ENCODE peak calls at places on chromosome 12, in five cellular contexts. Q, D, M, B and W are unnamed samples.

GRCh38 chr12:75511116-75512048 is at the start of gene KRR1:
- DNase-seq in Q (peak), D (peak), M (peak), B (peak), W (peak)

GRCh38 chr12:117486840-117487659 is 125.6 kb upstream of the NOS1 start:
- DNase-seq in Q (no peak), D (peak), M (no peak), B (no peak), W (no peak)

GRCh38 chr12:128204725-128205124 is 62.2 kb upstream of the TMEM132C start:
- DNase-seq in Q (no peak), D (no peak), M (no peak), B (no peak), W (no peak)

GRCh38 chr12:112711026-112711425 is 80.5 kb upstream of the RPH3A start:
- DNase-seq in Q (no peak), D (no peak), M (no peak), B (no peak), W (no peak)

GRCh38 chr12:55737581-55738112 is 5.3 kb upstream of the GDF11 start:
- DNase-seq in Q (no peak), D (no peak), M (no peak), B (no peak), W (no peak)

GRCh38 chr12:52020539-52021336 is 14.0 kb downstream of the TAMALIN start:
- DNase-seq in Q (no peak), D (peak), M (peak), B (peak), W (peak)

GRCh38 chr12:2258035-2258434 is 205.2 kb downstream of the CACNA1C start:
- DNase-seq in Q (no peak), D (peak), M (no peak), B (no peak), W (no peak)

GRCh38 chr12:116303929-116304328 is 26.4 kb upstream of the MED13L start:
- DNase-seq in Q (no peak), D (peak), M (no peak), B (no peak), W (no peak)

GRCh38 chr12:102885043-102885932 is 31.8 kb downstream of the PAH start:
- DNase-seq in Q (no peak), D (no peak), M (no peak), B (no peak), W (no peak)

GRCh38 chr12:69046372-69046771 is 113.4 kb upstream of the CPM start:
- DNase-seq in Q (no peak), D (no peak), M (no peak), B (no peak), W (no peak)

GRCh38 chr12:56230449-56231183 is 765 bp downstream of the SLC39A5 start:
- DNase-seq in Q (no peak), D (no peak), M (no peak), B (peak), W (no peak)

GRCh38 chr12:12975322-12976077 is 23.5 kb upstream of the GPRC5D start:
- DNase-seq in Q (no peak), D (peak), M (no peak), B (peak), W (peak)

GRCh38 chr12:69500631-69501030 is 30.4 kb downstream of the FRS2 start:
- DNase-seq in Q (no peak), D (peak), M (no peak), B (no peak), W (no peak)

GRCh38 chr12:113203852-113204760 is 17.2 kb upstream of the TPCN1 start:
- DNase-seq in Q (no peak), D (no peak), M (no peak), B (no peak), W (no peak)

GRCh38 chr12:95371571-95371970 is 102.4 kb upstream of the METAP2 start:
- DNase-seq in Q (no peak), D (peak), M (no peak), B (no peak), W (no peak)

GRCh38 chr12:70245458-70245857 is 2.2 kb downstream of the CNOT2 start:
- DNase-seq in Q (no peak), D (no peak), M (no peak), B (no peak), W (no peak)

GRCh38 chr12:30152705-30153104 is 369.0 kb upstream of the TMTC1 start:
- DNase-seq in Q (no peak), D (no peak), M (no peak), B (no peak), W (no peak)

GRCh38 chr12:110282956-110283817 is 2.1 kb downstream of the ATP2A2 start:
- DNase-seq in Q (peak), D (no peak), M (no peak), B (no peak), W (no peak)

GRCh38 chr12:52022841-52023181 is 16.1 kb downstream of the TAMALIN start:
- DNase-seq in Q (no peak), D (no peak), M (no peak), B (no peak), W (no peak)

GRCh38 chr12:47219243-47219642 is 139.5 kb upstream of the AMIGO2 start:
- DNase-seq in Q (no peak), D (no peak), M (no peak), B (no peak), W (no peak)

GRCh38 chr12:27657296-27657695 is 39.0 kb upstream of the REP15 start:
- DNase-seq in Q (no peak), D (no peak), M (no peak), B (no peak), W (no peak)

GRCh38 chr12:26247873-26248272 is 52.5 kb downstream of the SSPN start:
- DNase-seq in Q (no peak), D (no peak), M (no peak), B (no peak), W (no peak)

GRCh38 chr12:98151984-98152383 is 363.4 kb upstream of the TMPO start:
- DNase-seq in Q (no peak), D (no peak), M (no peak), B (no peak), W (no peak)

GRCh38 chr12:104596128-104596799 is 139.5 kb downstream of the CHST11 start:
- DNase-seq in Q (no peak), D (peak), M (no peak), B (no peak), W (no peak)

GRCh38 chr12:117514016-117514415 is 152.6 kb upstream of the NOS1 start:
- DNase-seq in Q (peak), D (no peak), M (no peak), B (no peak), W (no peak)

GRCh38 chr12:121812921-121813896 is 9.4 kb downstream of the SETD1B start:
- DNase-seq in Q (no peak), D (no peak), M (no peak), B (no peak), W (no peak)

GRCh38 chr12:124686885-124687694 is 119.7 kb upstream of the NCOR2 start:
- DNase-seq in Q (no peak), D (no peak), M (no peak), B (no peak), W (no peak)

GRCh38 chr12:31715283-31715825 is 13.5 kb downstream of the AMN1 start:
- DNase-seq in Q (no peak), D (no peak), M (no peak), B (peak), W (peak)

GRCh38 chr12:45130881-45131281 is 80.0 kb upstream of the DBX2 start:
- DNase-seq in Q (peak), D (peak), M (no peak), B (peak), W (peak)

GRCh38 chr12:53644133-53644532 is 18.0 kb upstream of the ATF7 start:
- DNase-seq in Q (no peak), D (no peak), M (no peak), B (no peak), W (no peak)

GRCh38 chr12:120455302-120455701 is 9.1 kb downstream of the GATC start:
- DNase-seq in Q (no peak), D (no peak), M (no peak), B (no peak), W (no peak)

GRCh38 chr12:75311369-75311768 is 18.8 kb downstream of the CAPS2 start:
- DNase-seq in Q (no peak), D (no peak), M (no peak), B (no peak), W (no peak)

GRCh38 chr12:41184864-41185263 is 3.3 kb upstream of the PDZRN4 start:
- DNase-seq in Q (no peak), D (no peak), M (no peak), B (no peak), W (no peak)

GRCh38 chr12:67391034-67391433 is 121.9 kb downstream of the CAND1 start:
- DNase-seq in Q (no peak), D (no peak), M (no peak), B (no peak), W (no peak)

GRCh38 chr12:91574391-91574790 is 391.8 kb upstream of the DCN start:
- DNase-seq in Q (no peak), D (no peak), M (no peak), B (no peak), W (no peak)